ENCODE peak calls at places on chromosomes 11 and 22, in seven cellular contexts. H is activated B cell treated with CpG ODN at 0.5 μM for 24 hours, D is endothelial cell, Y is mammary epithelial cell, J is A549, X is neural crest cell, C is fibroblast of pulmonary artery. I is an unnamed sample.

GRCh38 chr11:83035070-83035854 is 36.4 kb downstream of the RAB30 start:
- DNase-seq in D (no peak), X (no peak), Y (peak; percentile 41), J (no peak), H (no peak), C (peak; percentile 42), I (peak; percentile 12)

GRCh38 chr11:118537409-118537980 is 6.5 kb downstream of the TMEM25 start:
- DNase-seq in H (no peak), Y (no peak), C (no peak), D (no peak), X (no peak), J (no peak), I (no peak)

GRCh38 chr11:126415669-126416420 is 60.4 kb downstream of the ST3GAL4 start:
- DNase-seq in Y (no peak), J (no peak), H (no peak), C (peak; percentile 78), D (no peak), X (no peak), I (no peak)

GRCh38 chr11:66691311-66691980 is 13.8 kb upstream of the RBM4B start:
- DNase-seq in J (no peak), C (no peak), H (no peak), X (no peak), D (no peak), Y (no peak), I (no peak)

GRCh38 chr11:123065634-123066033 is 3.7 kb upstream of the HSPA8 start:
- DNase-seq in D (no peak), C (peak; percentile 67), H (no peak), X (no peak), Y (no peak), J (no peak), I (peak; percentile 70)

GRCh38 chr22:31075961-31076360 is 5.2 kb upstream of the SMTN start:
- DNase-seq in X (no peak), C (peak; percentile 56), Y (no peak), D (no peak), H (no peak), J (no peak), I (no peak)

GRCh38 chr11:74380746-74381439 is 17.3 kb downstream of the PGM2L1 start:
- DNase-seq in C (no peak), H (no peak), X (no peak), Y (peak; percentile 55), J (peak; percentile 16), D (no peak), I (peak; percentile 70)

GRCh38 chr11:65560555-65561418 is 2.6 kb upstream of the LTBP3 start:
- DNase-seq in H (no peak), C (peak; percentile 61), J (peak; percentile 86), D (no peak), X (no peak), Y (peak; percentile 61), I (peak; percentile 48)

GRCh38 chr11:73313652-73314051 is 5.6 kb downstream of the ARHGEF17 start:
- DNase-seq in H (no peak), C (no peak), D (no peak), Y (no peak), J (no peak), X (no peak), I (no peak)

GRCh38 chr11:37952035-37952434 is 1354.0 kb upstream of the RAG2 start:
- DNase-seq in X (no peak), J (no peak), D (no peak), Y (no peak), C (peak; percentile 19), H (no peak), I (no peak)

GRCh38 chr11:90788956-90789355 is 566.1 kb upstream of the CHORDC1 start:
- DNase-seq in X (no peak), D (no peak), Y (no peak), J (no peak), H (no peak), C (no peak), I (no peak)

GRCh38 chr22:19674929-19675253 is 39.4 kb upstream of the SEPTIN5 start:
- DNase-seq in X (no peak), J (no peak), D (no peak), Y (no peak), C (no peak), H (no peak), I (no peak)

GRCh38 chr11:34501500-34501899 is 12.1 kb downstream of the ELF5 start:
- DNase-seq in H (no peak), J (peak; percentile 46), Y (peak; percentile 59), D (no peak), X (no peak), C (peak; percentile 66), I (peak; percentile 65)

GRCh38 chr22:39003165-39003638 is 10.9 kb upstream of the APOBEC3C start:
- DNase-seq in H (peak; percentile 51), C (peak; percentile 89), X (peak; percentile 72), Y (peak; percentile 87), J (peak; percentile 74), D (peak; percentile 76), I (peak; percentile 87)

GRCh38 chr11:121711900-121712424 is 259.2 kb upstream of the SORL1-AS1 start:
- DNase-seq in J (no peak), D (no peak), Y (no peak), X (no peak), C (no peak), H (no peak), I (no peak)

GRCh38 chr11:10725907-10726253 is 25.2 kb upstream of the CTR9 start:
- DNase-seq in D (no peak), X (no peak), Y (no peak), J (no peak), C (no peak), H (no peak), I (no peak)

GRCh38 chr22:31577711-31578110 is 81.4 kb downstream of the SFI1 start:
- DNase-seq in X (no peak), D (no peak), J (no peak), H (no peak), C (no peak), Y (no peak), I (no peak)

GRCh38 chr11:112999518-112999917 is 38.3 kb downstream of the NCAM1 start:
- DNase-seq in D (no peak), X (no peak), C (no peak), Y (peak; percentile 60), H (no peak), J (no peak), I (peak; percentile 42)

GRCh38 chr22:35154937-35155387 is 89.0 kb downstream of the ISX start:
- DNase-seq in C (peak; percentile 53), J (peak; percentile 64), H (no peak), D (peak; percentile 78), X (peak; percentile 60), Y (peak; percentile 45), I (peak; percentile 68)
- TF ChIP-seq CTCF in C (peak; percentile 88), J (peak; percentile 47), H (no peak), D (peak; percentile 62), X (peak; percentile 82), Y (peak; percentile 71), I (peak; percentile 74)

GRCh38 chr22:50146440-50147228 is 23.9 kb upstream of the PANX2 start:
- DNase-seq in D (no peak), J (peak; percentile 72), C (peak; percentile 80), X (no peak), H (no peak), Y (peak; percentile 54), I (peak; percentile 72)
- TF ChIP-seq CTCF in D (no peak), J (peak; percentile 64), C (peak; percentile 98), X (peak; percentile 67), H (no peak), Y (peak; percentile 99), I (peak; percentile 79)

DNA sequence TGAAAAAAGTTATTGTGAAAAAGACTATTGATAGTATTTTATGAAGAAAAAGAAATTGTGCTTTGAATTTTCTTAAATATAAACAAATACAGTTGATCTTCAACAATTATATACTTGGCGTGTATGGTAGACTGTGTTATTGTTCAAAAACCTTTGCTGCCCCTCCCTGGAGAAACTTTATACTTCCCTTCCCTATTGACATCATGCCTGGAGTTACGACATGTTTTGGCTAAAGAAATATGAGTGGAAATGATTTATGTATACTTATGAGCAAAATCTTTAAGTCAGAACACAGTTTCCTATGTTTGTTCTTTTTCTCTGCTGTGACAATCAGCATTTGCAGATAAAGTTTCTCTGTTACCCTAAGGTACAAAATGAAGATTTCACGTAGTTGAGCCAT is 243.8 kb downstream of the TMEM135 start:
- DNase-seq in X (no peak), Y (peak; percentile 28), J (peak; percentile 28), H (no peak), D (no peak), C (peak; percentile 91), I (peak; percentile 85)
- TF ChIP-seq CTCF in X (no peak), Y (no peak), J (peak; percentile 31), H (no peak), D (no peak), C (peak; percentile 41), I (peak; percentile 29)

DNA sequence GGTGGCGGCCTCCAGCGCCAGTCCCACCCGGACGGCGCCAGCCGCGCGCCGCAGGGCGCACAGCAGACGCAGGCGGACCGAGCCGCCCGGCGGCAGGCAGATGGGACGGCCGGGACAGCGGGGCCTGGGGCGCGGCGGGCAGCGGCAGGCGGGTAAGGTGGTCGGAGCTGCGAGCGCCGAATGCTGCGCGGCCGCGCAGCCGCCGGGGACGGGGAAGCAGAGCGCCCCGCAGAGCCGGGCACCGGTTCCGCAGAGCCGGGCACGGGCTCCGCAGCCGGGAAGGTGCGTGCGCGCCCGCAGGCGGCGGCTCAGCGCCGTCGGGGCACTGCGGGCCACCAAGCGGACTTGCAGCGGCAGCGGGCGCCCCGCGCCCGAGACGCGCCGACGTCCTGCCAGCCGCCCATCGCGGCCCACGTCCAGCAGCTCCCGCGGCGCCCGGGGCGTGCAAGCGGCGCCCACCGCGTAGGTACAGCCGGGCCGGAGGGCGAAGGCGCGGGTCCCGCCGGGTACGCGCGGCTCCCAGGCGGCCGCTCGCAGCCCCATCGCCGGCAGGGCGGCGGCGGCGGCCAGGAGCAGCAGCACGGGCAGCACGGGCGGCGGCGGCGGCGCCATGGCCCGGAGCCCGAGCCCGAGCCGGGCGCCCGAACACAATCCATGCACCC is 730 bp downstream of the CELSR1 start:
- DNase-seq in H (no peak), X (no peak), Y (no peak), C (no peak), J (peak; percentile 24), D (no peak), I (no peak)
- TF ChIP-seq CTCF in H (no peak), X (no peak), Y (no peak), C (no peak), J (no peak), D (no peak), I (no peak)

DNA sequence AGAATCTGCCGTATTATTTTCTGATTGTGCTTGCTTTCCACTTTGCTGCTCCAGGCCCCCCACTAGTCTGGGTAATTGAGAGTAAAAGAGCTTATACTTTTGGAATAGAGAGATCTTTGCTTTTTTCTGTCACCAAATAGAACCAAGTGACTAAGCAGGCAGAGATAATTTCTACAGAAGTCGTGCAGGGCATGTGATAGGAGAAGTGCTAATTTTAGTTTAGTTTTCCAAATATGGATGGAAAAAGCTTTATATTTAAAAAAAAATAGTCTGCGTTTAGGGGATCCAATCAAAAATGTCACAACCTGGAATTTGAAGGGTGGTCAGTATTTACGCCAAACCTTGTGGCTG is 165.6 kb downstream of the LDLRAD3 start:
- DNase-seq in D (no peak), J (no peak), Y (no peak), X (no peak), C (no peak), H (no peak), I (no peak)
- TF ChIP-seq CTCF in D (no peak), J (no peak), Y (no peak), X (no peak), C (no peak), H (no peak), I (no peak)

I was measured in MCF 10A.